ENCODE peak calls at places on chromosome 3, in four cellular contexts. U, X, D and O are unnamed samples.
A peak's percentile ranks its signal among the peaks of the same experiment; 100 is the strongest.

GRCh38 chr3:98780343-98780742 is 17.2 kb downstream of the ST3GAL6 start:
- DNase-seq in X (no peak), U (no peak), D (no peak), O (no peak)

GRCh38 chr3:37862712-37863551 is 1.3 kb downstream of the CTDSPL start:
- DNase-seq in U (peak; percentile 66), D (no peak), X (no peak), O (peak; percentile 46)

GRCh38 chr3:140403559-140403958 is 274.3 kb upstream of the TRIM42 start:
- DNase-seq in U (no peak), D (no peak), X (no peak), O (no peak)

GRCh38 chr3:52354676-52355075 is 38.6 kb downstream of the DNAH1 start:
- DNase-seq in U (no peak), X (no peak), D (no peak), O (no peak)

GRCh38 chr3:114746502-114746901 is 400.6 kb downstream of the ZBTB20 start:
- DNase-seq in X (no peak), U (no peak), D (no peak), O (no peak)

GRCh38 chr3:5423523-5423922 is 236.0 kb downstream of the EDEM1 start:
- DNase-seq in X (no peak), D (no peak), U (no peak), O (no peak)

GRCh38 chr3:67647390-67647878 is 7.0 kb downstream of the SUCLG2 start:
- DNase-seq in U (peak; percentile 98), D (no peak), X (no peak), O (peak; percentile 44)

GRCh38 chr3:186640473-186640818 is 247 bp downstream of the FETUB start:
- DNase-seq in D (no peak), X (no peak), U (no peak), O (no peak)

GRCh38 chr3:194399874-194400411 is 877 bp upstream of the GP5 start:
- DNase-seq in D (no peak), X (no peak), U (no peak), O (no peak)

GRCh38 chr3:8848696-8849131 is 79.3 kb upstream of the OXTR start:
- DNase-seq in D (no peak), X (no peak), U (no peak), O (peak; percentile 46)

GRCh38 chr3:158961497-158961896 is 159.6 kb downstream of the MFSD1 start:
- DNase-seq in X (no peak), D (peak; percentile 9), U (no peak), O (no peak)

DNA sequence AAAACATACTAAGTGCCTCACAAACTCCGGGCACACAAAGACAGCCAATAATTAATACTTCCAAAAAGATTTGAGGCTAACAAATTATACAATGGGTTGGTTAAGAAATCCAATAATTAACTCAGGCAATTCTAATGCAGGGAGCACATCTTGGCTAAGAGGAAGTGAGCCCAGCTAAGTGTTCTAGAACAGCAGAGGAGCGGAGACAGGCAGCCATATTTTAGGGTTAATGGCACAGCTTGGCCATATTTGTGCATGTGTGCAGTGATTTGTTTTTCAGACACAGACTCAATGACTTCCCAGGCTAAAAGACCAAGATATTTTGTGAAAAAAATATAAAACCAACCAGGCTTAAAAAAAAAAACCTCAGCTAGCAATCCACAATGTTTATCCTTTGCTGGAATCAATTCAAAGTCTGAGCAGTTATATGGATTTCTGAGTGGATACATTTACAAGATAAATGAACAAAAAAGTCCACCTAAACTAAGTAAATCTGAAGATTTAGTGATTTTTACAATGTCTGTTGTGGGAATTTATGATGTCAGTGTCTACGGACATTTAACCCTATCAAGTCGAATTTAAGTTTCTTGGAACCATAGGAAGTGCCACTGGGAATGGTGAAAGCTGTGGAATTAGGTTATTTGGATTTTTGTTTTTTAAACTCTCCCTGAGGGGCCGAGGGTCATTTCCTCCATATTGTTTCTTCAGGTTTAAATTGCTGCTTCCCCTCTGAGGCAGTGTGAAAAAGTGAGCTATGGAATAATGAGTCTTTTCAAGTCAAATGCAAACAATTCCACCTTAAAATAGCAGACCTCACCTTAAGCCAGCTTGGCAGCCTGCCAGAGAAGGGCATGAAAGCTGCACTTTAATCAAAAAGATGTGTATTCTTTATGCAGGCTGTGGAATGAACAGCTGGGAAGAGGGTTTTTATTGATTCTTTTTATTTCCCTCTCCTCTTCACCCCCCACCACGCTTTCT is 413.7 kb upstream of the TBL1XR1 start:
- DNase-seq in X (no peak), D (no peak), U (peak; percentile 62), O (peak; percentile 83)
- TF ChIP-seq JUN in X (no peak), D (no peak), U (no peak), O (no peak)

GRCh38 chr3:65930650-65931049 is 108.1 kb downstream of the MAGI1 start:
- DNase-seq in X (no peak), U (no peak), D (no peak), O (no peak)

GRCh38 chr3:65925254-65925954 is 113.3 kb downstream of the MAGI1 start:
- DNase-seq in U (peak; percentile 74), D (no peak), X (no peak), O (no peak)

GRCh38 chr3:65927576-65927975 is 111.1 kb downstream of the MAGI1 start:
- DNase-seq in U (peak; percentile 46), D (no peak), X (no peak), O (no peak)

GRCh38 chr3:65924762-65925161 is 114.0 kb downstream of the MAGI1 start:
- DNase-seq in U (peak; percentile 46), D (no peak), X (no peak), O (no peak)

DNA sequence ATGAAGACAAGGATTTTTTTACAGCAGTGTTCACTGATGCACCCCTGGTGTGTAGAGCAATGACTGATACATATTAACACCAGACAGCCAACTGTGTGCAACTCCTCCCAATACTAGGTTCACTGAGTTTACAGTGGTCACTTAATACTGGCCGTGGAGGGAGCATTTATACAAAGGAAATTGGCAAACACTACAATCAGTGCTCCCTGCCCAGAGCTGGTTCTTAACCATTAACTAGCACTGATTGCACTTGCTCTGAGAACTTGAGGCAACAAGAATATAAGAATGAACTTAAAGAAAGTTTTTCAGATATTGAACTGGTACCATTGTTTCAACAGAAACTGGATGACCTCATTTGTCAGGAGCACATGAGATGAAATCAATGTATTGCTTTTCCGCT is 110.6 kb downstream of the MAGI1 start:
- DNase-seq in D (no peak), X (no peak), U (peak; percentile 69), O (no peak)
- H3K9ac ChIP-seq in D (no peak overlapping the region), X (no peak overlapping the region), U (peak overlapping the region; percentile 8), O (no peak overlapping the region)

GRCh38 chr3:129593230-129593594 is 13.3 kb downstream of the PLXND1 start:
- DNase-seq in D (no peak), U (no peak), X (no peak), O (no peak)

GRCh38 chr3:129591932-129592331 is 14.5 kb downstream of the PLXND1 start:
- DNase-seq in X (no peak), U (no peak), D (no peak), O (no peak)

GRCh38 chr3:129594907-129595390 is 11.5 kb downstream of the PLXND1 start:
- DNase-seq in X (no peak), D (no peak), U (peak; percentile 76), O (no peak)

GRCh38 chr3:129592362-129593150 is 13.9 kb downstream of the PLXND1 start:
- DNase-seq in D (no peak), X (no peak), U (no peak), O (peak; percentile 68)

GRCh38 chr3:129593595-129594339 is 12.7 kb downstream of the PLXND1 start:
- DNase-seq in X (no peak), D (no peak), U (peak; percentile 95), O (peak; percentile 74)
- TF ChIP-seq JUN in X (no peak), D (no peak), U (no peak), O (no peak)

GRCh38 chr3:110664148-110664547 is 407.5 kb upstream of the NECTIN3 start:
- DNase-seq in X (no peak), U (no peak), D (no peak), O (peak; percentile 21)
- H3K9ac ChIP-seq in X (no peak overlapping the region), U (no peak overlapping the region), D (no peak overlapping the region), O (no peak overlapping the region)

GRCh38 chr3:170356596-170357175 is 829 bp upstream of the SKIL start:
- DNase-seq in D (peak; percentile 69), U (peak; percentile 83), X (peak; percentile 91), O (peak; percentile 81)
- TF ChIP-seq JUN in D (no peak), U (no peak), X (no peak), O (no peak)

DNA sequence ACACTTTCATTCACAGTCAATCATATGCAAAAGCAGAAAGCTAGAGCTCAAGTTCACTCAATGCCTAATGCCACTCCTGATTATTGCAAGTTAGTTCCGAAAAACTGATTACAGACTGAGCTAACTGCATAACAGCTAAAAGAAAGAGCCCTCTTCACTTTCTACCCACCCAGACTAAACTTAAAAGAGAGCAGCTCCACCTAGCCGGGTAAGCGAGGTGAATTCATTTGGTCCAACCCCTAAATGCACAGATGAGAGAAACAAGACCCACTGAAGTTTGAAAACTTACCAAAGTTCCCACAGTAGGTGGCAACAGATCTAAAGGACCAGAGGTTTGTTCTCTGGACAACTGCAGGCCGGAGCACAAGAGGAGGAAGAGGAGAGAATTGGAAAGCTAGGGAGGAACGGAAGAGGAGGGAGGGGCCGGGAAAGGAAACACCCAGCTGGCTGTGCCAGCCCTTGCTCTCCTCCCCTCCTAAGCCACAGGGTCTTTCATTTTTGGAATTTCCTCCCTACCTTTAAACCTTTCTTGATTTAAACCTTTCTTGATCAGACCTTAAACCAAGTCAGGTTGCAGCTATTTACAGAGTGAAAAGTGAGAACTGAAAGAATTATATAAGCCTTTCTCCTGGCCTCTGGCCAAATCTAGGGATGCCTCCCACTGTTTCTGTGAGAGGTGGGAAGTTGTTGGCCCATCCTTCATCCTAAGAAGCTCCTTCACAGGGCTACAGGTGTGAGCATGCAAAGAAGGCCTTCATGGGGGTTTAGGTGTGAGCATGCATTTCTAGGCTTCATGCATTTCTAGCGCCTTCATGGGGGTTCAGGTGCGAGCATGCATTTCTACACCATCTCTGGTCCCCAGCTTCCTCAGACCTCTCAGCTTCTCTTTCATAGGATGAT is 114.7 kb upstream of the LMOD3 start:
- DNase-seq in U (no peak), D (no peak), X (no peak), O (peak; percentile 47)
- H3K9ac ChIP-seq in U (no peak overlapping the region), D (peak overlapping the region; percentile 10), X (no peak overlapping the region), O (peak overlapping the region; percentile 51)

GRCh38 chr3:124362418-124362817 is 367.8 kb upstream of the UMPS start:
- DNase-seq in D (no peak), X (no peak), U (no peak), O (no peak)

GRCh38 chr3:124361566-124361965 is 368.7 kb upstream of the UMPS start:
- DNase-seq in X (no peak), D (no peak), U (no peak), O (no peak)

GRCh38 chr3:124360626-124361025 is 368.7 kb upstream of the ROPN1 start:
- DNase-seq in X (no peak), U (no peak), D (peak; percentile 34), O (no peak)

GRCh38 chr3:124363451-124363850 is 366.8 kb upstream of the UMPS start:
- DNase-seq in D (no peak), U (no peak), X (no peak), O (no peak)

DNA sequence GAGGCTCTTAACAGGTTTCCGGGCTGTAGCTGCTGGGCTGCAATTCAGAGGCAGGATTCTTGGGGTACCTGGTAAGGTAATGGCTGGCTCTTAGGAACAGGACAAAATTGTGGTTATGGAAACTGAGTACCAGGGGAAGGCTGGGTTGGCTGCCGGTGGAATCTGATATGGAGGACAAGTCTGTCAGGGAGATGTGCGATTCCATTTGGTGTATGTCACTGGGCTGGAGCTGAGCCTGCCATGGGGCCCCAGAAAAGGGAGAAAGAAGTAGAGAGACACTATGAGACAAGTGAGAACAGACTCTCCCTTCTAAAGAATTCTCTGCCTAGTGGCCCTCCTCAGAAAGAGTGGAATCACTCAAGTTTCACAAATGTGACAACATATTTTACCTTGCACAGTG is 368.2 kb upstream of the ROPN1 start:
- DNase-seq in X (no peak), D (no peak), U (no peak), O (no peak)
- TF ChIP-seq JUN in X (no peak), D (no peak), U (no peak), O (no peak)